ENCODE peak calls at places on chromosome 21, in five cellular contexts. One of them, this sample, is unnamed.

GRCh38 chr21:34812510-34813265 is 143.9 kb downstream of the CLIC6 start:
- DNase-seq in fibroblast of lung: peak
- DNase-seq in neural progenitor cell: no peak
- DNase-seq in fibroblast of pulmonary artery: peak
- DNase-seq in brain microvascular endothelial cell: peak
- DNase-seq in this sample: peak

GRCh38 chr21:31660134-31660565 is 657 bp downstream of the SOD1 start:
- DNase-seq in fibroblast of lung: no peak
- DNase-seq in neural progenitor cell: peak
- DNase-seq in fibroblast of pulmonary artery: peak
- DNase-seq in brain microvascular endothelial cell: no peak
- DNase-seq in this sample: no peak

GRCh38 chr21:19198801-19199200 is 795.2 kb upstream of the TMPRSS15 start:
- DNase-seq in fibroblast of lung: no peak
- DNase-seq in neural progenitor cell: no peak
- DNase-seq in brain microvascular endothelial cell: no peak
- DNase-seq in fibroblast of pulmonary artery: no peak
- DNase-seq in this sample: no peak

GRCh38 chr21:36551731-36552457 is 72.0 kb upstream of the CLDN14 start:
- DNase-seq in fibroblast of lung: peak
- DNase-seq in brain microvascular endothelial cell: no peak
- DNase-seq in neural progenitor cell: no peak
- DNase-seq in fibroblast of pulmonary artery: peak
- DNase-seq in this sample: peak

GRCh38 chr21:35373998-35374397 is 324.9 kb upstream of the RUNX1 start:
- DNase-seq in fibroblast of pulmonary artery: no peak
- DNase-seq in neural progenitor cell: no peak
- DNase-seq in brain microvascular endothelial cell: no peak
- DNase-seq in fibroblast of lung: no peak
- DNase-seq in this sample: no peak

GRCh38 chr21:37915516-37915915 is 741 bp downstream of the KCNJ6 start:
- DNase-seq in fibroblast of pulmonary artery: no peak
- DNase-seq in fibroblast of lung: no peak
- DNase-seq in brain microvascular endothelial cell: no peak
- DNase-seq in neural progenitor cell: peak
- DNase-seq in this sample: no peak

GRCh38 chr21:35578831-35579470 is 481.4 kb downstream of the SETD4 start:
- DNase-seq in brain microvascular endothelial cell: no peak
- DNase-seq in fibroblast of lung: peak
- DNase-seq in fibroblast of pulmonary artery: peak
- DNase-seq in neural progenitor cell: no peak
- DNase-seq in this sample: no peak

GRCh38 chr21:41360072-41360821 is 1.6 kb upstream of the MX2 start:
- DNase-seq in neural progenitor cell: peak
- DNase-seq in fibroblast of pulmonary artery: peak
- DNase-seq in brain microvascular endothelial cell: no peak
- DNase-seq in fibroblast of lung: peak
- DNase-seq in this sample: peak

GRCh38 chr21:33078907-33079582 is 9.1 kb downstream of the OLIG1 start:
- DNase-seq in fibroblast of lung: peak
- DNase-seq in brain microvascular endothelial cell: peak
- DNase-seq in neural progenitor cell: no peak
- DNase-seq in fibroblast of pulmonary artery: peak
- DNase-seq in this sample: peak

GRCh38 chr21:35179990-35180557 is 131.0 kb upstream of the RUNX1 start:
- DNase-seq in neural progenitor cell: no peak
- DNase-seq in fibroblast of lung: peak
- DNase-seq in fibroblast of pulmonary artery: peak
- DNase-seq in brain microvascular endothelial cell: peak
- DNase-seq in this sample: peak

GRCh38 chr21:33027401-33028185 is 1.9 kb downstream of the OLIG2 start:
- DNase-seq in fibroblast of pulmonary artery: no peak
- DNase-seq in brain microvascular endothelial cell: no peak
- DNase-seq in fibroblast of lung: no peak
- DNase-seq in neural progenitor cell: peak
- DNase-seq in this sample: no peak

GRCh38 chr21:41582866-41583265 is 74.9 kb upstream of the TMPRSS2 start:
- DNase-seq in neural progenitor cell: no peak
- DNase-seq in brain microvascular endothelial cell: no peak
- DNase-seq in fibroblast of pulmonary artery: no peak
- DNase-seq in fibroblast of lung: no peak
- DNase-seq in this sample: no peak

GRCh38 chr21:45056505-45056904 is 17.9 kb upstream of the ADARB1 start:
- DNase-seq in neural progenitor cell: no peak
- DNase-seq in brain microvascular endothelial cell: no peak
- DNase-seq in fibroblast of lung: no peak
- DNase-seq in fibroblast of pulmonary artery: no peak
- DNase-seq in this sample: no peak

GRCh38 chr21:18954415-18954972 is 550.9 kb upstream of the TMPRSS15 start:
- DNase-seq in brain microvascular endothelial cell: no peak
- DNase-seq in fibroblast of lung: no peak
- DNase-seq in neural progenitor cell: peak
- DNase-seq in fibroblast of pulmonary artery: no peak
- DNase-seq in this sample: no peak

GRCh38 chr21:32392880-32393676 is at the start of gene URB1:
- DNase-seq in fibroblast of lung: peak
- DNase-seq in brain microvascular endothelial cell: peak
- DNase-seq in neural progenitor cell: peak
- DNase-seq in fibroblast of pulmonary artery: peak
- DNase-seq in this sample: no peak

GRCh38 chr21:20306836-20307235 is 691.4 kb upstream of the NCAM2 start:
- DNase-seq in neural progenitor cell: no peak
- DNase-seq in fibroblast of pulmonary artery: no peak
- DNase-seq in fibroblast of lung: no peak
- DNase-seq in brain microvascular endothelial cell: no peak
- DNase-seq in this sample: no peak

GRCh38 chr21:17598437-17598836 is 14.3 kb downstream of the BTG3 start:
- DNase-seq in fibroblast of lung: no peak
- DNase-seq in fibroblast of pulmonary artery: no peak
- DNase-seq in neural progenitor cell: no peak
- DNase-seq in brain microvascular endothelial cell: no peak
- DNase-seq in this sample: no peak

GRCh38 chr21:31316488-31317169 is 27.4 kb downstream of the TIAM1 start:
- DNase-seq in fibroblast of lung: peak
- DNase-seq in brain microvascular endothelial cell: peak
- DNase-seq in fibroblast of pulmonary artery: peak
- DNase-seq in neural progenitor cell: no peak
- DNase-seq in this sample: no peak

GRCh38 chr21:16674949-16675348 is 837.9 kb upstream of the CXADR start:
- DNase-seq in neural progenitor cell: no peak
- DNase-seq in fibroblast of pulmonary artery: no peak
- DNase-seq in brain microvascular endothelial cell: no peak
- DNase-seq in fibroblast of lung: no peak
- DNase-seq in this sample: no peak

GRCh38 chr21:35178812-35179211 is 129.7 kb upstream of the RUNX1 start:
- DNase-seq in neural progenitor cell: no peak
- DNase-seq in fibroblast of pulmonary artery: no peak
- DNase-seq in brain microvascular endothelial cell: peak
- DNase-seq in fibroblast of lung: peak
- DNase-seq in this sample: no peak

GRCh38 chr21:36615274-36615964 is 83.5 kb upstream of the SIM2 start:
- DNase-seq in neural progenitor cell: peak
- DNase-seq in brain microvascular endothelial cell: no peak
- DNase-seq in fibroblast of pulmonary artery: no peak
- DNase-seq in fibroblast of lung: no peak
- DNase-seq in this sample: no peak

GRCh38 chr21:32558131-32558530 is 27.2 kb downstream of the TCP10L start:
- DNase-seq in fibroblast of lung: no peak
- DNase-seq in fibroblast of pulmonary artery: no peak
- DNase-seq in brain microvascular endothelial cell: no peak
- DNase-seq in neural progenitor cell: no peak
- DNase-seq in this sample: no peak

GRCh38 chr21:36471254-36471723 is 8.6 kb downstream of the CLDN14 start:
- DNase-seq in fibroblast of pulmonary artery: no peak
- DNase-seq in brain microvascular endothelial cell: peak
- DNase-seq in neural progenitor cell: no peak
- DNase-seq in fibroblast of lung: peak
- DNase-seq in this sample: no peak

GRCh38 chr21:36079010-36079649 is 9.3 kb downstream of the CBR1 start:
- DNase-seq in fibroblast of pulmonary artery: no peak
- DNase-seq in fibroblast of lung: no peak
- DNase-seq in brain microvascular endothelial cell: peak
- DNase-seq in neural progenitor cell: no peak
- DNase-seq in this sample: no peak

GRCh38 chr21:27805696-27806095 is 838.8 kb upstream of the ADAMTS5 start:
- DNase-seq in neural progenitor cell: no peak
- DNase-seq in brain microvascular endothelial cell: no peak
- DNase-seq in fibroblast of pulmonary artery: no peak
- DNase-seq in fibroblast of lung: no peak
- DNase-seq in this sample: no peak

GRCh38 chr21:25324666-25325065 is 282.6 kb downstream of the MRPL39 start:
- DNase-seq in neural progenitor cell: no peak
- DNase-seq in fibroblast of lung: no peak
- DNase-seq in brain microvascular endothelial cell: no peak
- DNase-seq in fibroblast of pulmonary artery: no peak
- DNase-seq in this sample: no peak
- H3K4me3 ChIP-seq in neural progenitor cell: no peak
- H3K4me3 ChIP-seq in fibroblast of lung: no peak
- H3K4me3 ChIP-seq in brain microvascular endothelial cell: no peak
- H3K4me3 ChIP-seq in fibroblast of pulmonary artery: no peak
- H3K4me3 ChIP-seq in this sample: no peak

GRCh38 chr21:46185717-46186116 is 1.5 kb upstream of the SPATC1L start:
- DNase-seq in brain microvascular endothelial cell: no peak
- DNase-seq in fibroblast of pulmonary artery: no peak
- DNase-seq in fibroblast of lung: no peak
- DNase-seq in neural progenitor cell: no peak
- DNase-seq in this sample: no peak

GRCh38 chr21:46187251-46187650 is 3.0 kb upstream of the SPATC1L start:
- DNase-seq in fibroblast of pulmonary artery: no peak
- DNase-seq in brain microvascular endothelial cell: no peak
- DNase-seq in neural progenitor cell: no peak
- DNase-seq in fibroblast of lung: no peak
- DNase-seq in this sample: no peak

GRCh38 chr21:46182548-46183336 is 1.5 kb downstream of the SPATC1L start:
- DNase-seq in brain microvascular endothelial cell: no peak
- DNase-seq in neural progenitor cell: no peak
- DNase-seq in fibroblast of lung: no peak
- DNase-seq in fibroblast of pulmonary artery: no peak
- DNase-seq in this sample: no peak

GRCh38 chr21:46183910-46184624 is at the start of gene SPATC1L:
- DNase-seq in brain microvascular endothelial cell: peak
- DNase-seq in fibroblast of pulmonary artery: peak
- DNase-seq in neural progenitor cell: peak
- DNase-seq in fibroblast of lung: peak
- DNase-seq in this sample: peak

DNA sequence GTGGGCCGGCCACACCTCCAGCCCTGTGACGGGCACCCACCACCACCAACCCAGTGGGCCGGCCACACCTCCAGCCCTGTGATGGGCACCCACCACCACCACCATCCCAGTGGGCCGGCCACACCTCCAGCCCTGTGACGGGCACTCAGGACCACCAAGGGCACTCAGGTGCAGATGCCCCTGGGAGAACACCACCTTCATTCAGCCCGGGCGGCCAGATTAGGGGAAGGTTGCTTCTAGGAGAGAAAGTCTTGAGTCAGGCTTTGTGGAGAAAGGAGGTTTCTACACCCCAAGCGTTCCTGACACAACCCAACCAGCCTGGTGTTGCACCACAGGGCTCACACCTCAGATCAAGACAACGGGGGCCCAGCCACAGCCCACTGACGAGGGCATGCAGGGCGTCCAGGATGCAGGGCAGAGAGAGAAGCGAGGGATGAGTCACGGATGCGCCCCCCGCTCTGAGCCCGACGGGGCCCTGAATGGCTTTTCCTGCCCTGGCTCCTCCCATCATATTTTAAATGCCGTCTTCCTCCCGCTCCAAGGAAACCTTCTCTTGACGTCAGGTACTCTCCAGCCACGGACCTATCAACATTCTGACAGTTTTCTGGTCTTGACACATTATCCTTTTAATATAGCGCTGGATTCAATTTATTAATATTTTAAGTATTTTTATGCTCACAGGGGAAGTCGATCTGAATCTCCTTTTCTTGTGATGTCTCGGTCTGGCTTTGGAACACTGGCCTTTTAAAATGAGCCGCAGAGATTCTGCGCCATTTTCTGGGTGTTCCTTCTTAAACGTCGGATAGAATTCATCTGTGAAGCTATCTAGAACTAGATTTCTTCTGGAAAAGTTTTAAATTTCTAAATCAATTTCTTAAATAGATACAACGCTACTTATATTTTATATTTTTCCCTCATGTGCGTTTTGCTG is 631 bp upstream of the SPATC1L start:
- DNase-seq in fibroblast of lung: peak
- DNase-seq in brain microvascular endothelial cell: peak
- DNase-seq in fibroblast of pulmonary artery: peak
- DNase-seq in neural progenitor cell: peak
- DNase-seq in this sample: peak
- H3K4me3 ChIP-seq in fibroblast of lung: peak
- H3K4me3 ChIP-seq in brain microvascular endothelial cell: peak
- H3K4me3 ChIP-seq in fibroblast of pulmonary artery: peak
- H3K4me3 ChIP-seq in neural progenitor cell: peak
- H3K4me3 ChIP-seq in this sample: peak

GRCh38 chr21:23579573-23579972 is 2027.7 kb downstream of the MRPL39 start:
- DNase-seq in brain microvascular endothelial cell: no peak
- DNase-seq in fibroblast of pulmonary artery: no peak
- DNase-seq in neural progenitor cell: no peak
- DNase-seq in fibroblast of lung: no peak
- DNase-seq in this sample: no peak
- H3K4me3 ChIP-seq in brain microvascular endothelial cell: no peak
- H3K4me3 ChIP-seq in fibroblast of pulmonary artery: no peak
- H3K4me3 ChIP-seq in neural progenitor cell: no peak
- H3K4me3 ChIP-seq in fibroblast of lung: no peak
- H3K4me3 ChIP-seq in this sample: no peak

GRCh38 chr21:29077651-29078090 is 4.2 kb upstream of the CCT8 start:
- DNase-seq in fibroblast of lung: peak
- DNase-seq in neural progenitor cell: no peak
- DNase-seq in brain microvascular endothelial cell: no peak
- DNase-seq in fibroblast of pulmonary artery: peak
- DNase-seq in this sample: no peak
- H3K4me3 ChIP-seq in fibroblast of lung: peak
- H3K4me3 ChIP-seq in neural progenitor cell: no peak
- H3K4me3 ChIP-seq in brain microvascular endothelial cell: peak
- H3K4me3 ChIP-seq in fibroblast of pulmonary artery: peak
- H3K4me3 ChIP-seq in this sample: peak

GRCh38 chr21:42716074-42716473 is 62.7 kb downstream of the PDE9A start:
- DNase-seq in fibroblast of lung: no peak
- DNase-seq in neural progenitor cell: no peak
- DNase-seq in fibroblast of pulmonary artery: no peak
- DNase-seq in brain microvascular endothelial cell: no peak
- DNase-seq in this sample: no peak
- H3K4me3 ChIP-seq in fibroblast of lung: no peak
- H3K4me3 ChIP-seq in neural progenitor cell: no peak
- H3K4me3 ChIP-seq in fibroblast of pulmonary artery: no peak
- H3K4me3 ChIP-seq in brain microvascular endothelial cell: no peak
- H3K4me3 ChIP-seq in this sample: no peak

GRCh38 chr21:44005593-44005992 is 6.5 kb upstream of the TRAPPC10 start:
- DNase-seq in fibroblast of lung: no peak
- DNase-seq in fibroblast of pulmonary artery: no peak
- DNase-seq in neural progenitor cell: no peak
- DNase-seq in brain microvascular endothelial cell: no peak
- DNase-seq in this sample: no peak

GRCh38 chr21:44006017-44006624 is 6.0 kb upstream of the TRAPPC10 start:
- DNase-seq in fibroblast of lung: peak
- DNase-seq in neural progenitor cell: no peak
- DNase-seq in brain microvascular endothelial cell: peak
- DNase-seq in fibroblast of pulmonary artery: peak
- DNase-seq in this sample: peak

GRCh38 chr21:44003307-44003966 is 8.7 kb upstream of the TRAPPC10 start:
- DNase-seq in brain microvascular endothelial cell: no peak
- DNase-seq in neural progenitor cell: no peak
- DNase-seq in fibroblast of lung: no peak
- DNase-seq in fibroblast of pulmonary artery: no peak
- DNase-seq in this sample: no peak

GRCh38 chr21:44005071-44005470 is 7.0 kb upstream of the TRAPPC10 start:
- DNase-seq in fibroblast of pulmonary artery: no peak
- DNase-seq in brain microvascular endothelial cell: no peak
- DNase-seq in fibroblast of lung: no peak
- DNase-seq in neural progenitor cell: no peak
- DNase-seq in this sample: no peak

GRCh38 chr21:44006656-44007055 is 5.5 kb upstream of the TRAPPC10 start:
- DNase-seq in fibroblast of pulmonary artery: peak
- DNase-seq in neural progenitor cell: no peak
- DNase-seq in brain microvascular endothelial cell: peak
- DNase-seq in fibroblast of lung: peak
- DNase-seq in this sample: no peak
- H3K4me3 ChIP-seq in fibroblast of pulmonary artery: peak
- H3K4me3 ChIP-seq in neural progenitor cell: no peak
- H3K4me3 ChIP-seq in brain microvascular endothelial cell: no peak
- H3K4me3 ChIP-seq in fibroblast of lung: no peak
- H3K4me3 ChIP-seq in this sample: no peak